ENCODE peak calls at places on chromosomes 3 and 15, in six cellular contexts. One of them, this sample, is unnamed.

GRCh38 chr15:79743032-79743431 is 153.8 kb downstream of the MTHFS start:
- DNase-seq in stimulated activated CD4-positive, alpha-beta T cell treated with anti-CD3 and anti-CD28 coated beads, TNF-alpha, amount 100 ng/mL, for 48 hours: no peak
- DNase-seq in activated T-cell treated with anti-CD3 and anti-CD28 coated beads for 1 hour: no peak
- DNase-seq in NCI-H774: no peak
- DNase-seq in amniotic epithelial cell: no peak
- DNase-seq in DND-41: no peak
- DNase-seq in this sample: no peak

GRCh38 chr15:34436956-34437442 is 609 bp downstream of the GOLGA8A start:
- DNase-seq in stimulated activated CD4-positive, alpha-beta T cell treated with anti-CD3 and anti-CD28 coated beads, TNF-alpha, amount 100 ng/mL, for 48 hours: peak; percentile 31
- DNase-seq in activated T-cell treated with anti-CD3 and anti-CD28 coated beads for 1 hour: peak; percentile 38
- DNase-seq in NCI-H774: no peak
- DNase-seq in amniotic epithelial cell: peak; percentile 12
- DNase-seq in DND-41: no peak
- DNase-seq in this sample: peak; percentile 52

GRCh38 chr3:129549805-129550204 is 6.8 kb downstream of the H1-8 start:
- DNase-seq in stimulated activated CD4-positive, alpha-beta T cell treated with anti-CD3 and anti-CD28 coated beads, TNF-alpha, amount 100 ng/mL, for 48 hours: no peak
- DNase-seq in activated T-cell treated with anti-CD3 and anti-CD28 coated beads for 1 hour: no peak
- DNase-seq in NCI-H774: no peak
- DNase-seq in amniotic epithelial cell: no peak
- DNase-seq in DND-41: no peak
- DNase-seq in this sample: no peak

GRCh38 chr3:49013738-49014660 is 4.4 kb downstream of the DALRD3 start:
- DNase-seq in stimulated activated CD4-positive, alpha-beta T cell treated with anti-CD3 and anti-CD28 coated beads, TNF-alpha, amount 100 ng/mL, for 48 hours: no peak
- DNase-seq in activated T-cell treated with anti-CD3 and anti-CD28 coated beads for 1 hour: peak; percentile 40
- DNase-seq in NCI-H774: no peak
- DNase-seq in amniotic epithelial cell: peak; percentile 36
- DNase-seq in DND-41: no peak
- DNase-seq in this sample: peak; percentile 55

GRCh38 chr15:99928429-99928981 is 195.3 kb upstream of the LYSMD4 start:
- DNase-seq in stimulated activated CD4-positive, alpha-beta T cell treated with anti-CD3 and anti-CD28 coated beads, TNF-alpha, amount 100 ng/mL, for 48 hours: peak; percentile 77
- DNase-seq in activated T-cell treated with anti-CD3 and anti-CD28 coated beads for 1 hour: peak; percentile 87
- DNase-seq in NCI-H774: peak; percentile 57
- DNase-seq in amniotic epithelial cell: peak; percentile 60
- DNase-seq in DND-41: no peak
- DNase-seq in this sample: peak; percentile 37

GRCh38 chr3:54120657-54121403 is 1.5 kb upstream of the CACNA2D3 start:
- DNase-seq in stimulated activated CD4-positive, alpha-beta T cell treated with anti-CD3 and anti-CD28 coated beads, TNF-alpha, amount 100 ng/mL, for 48 hours: no peak
- DNase-seq in activated T-cell treated with anti-CD3 and anti-CD28 coated beads for 1 hour: no peak
- DNase-seq in NCI-H774: no peak
- DNase-seq in amniotic epithelial cell: no peak
- DNase-seq in DND-41: no peak
- DNase-seq in this sample: peak; percentile 52

GRCh38 chr3:195123196-195123805 is 147.7 kb downstream of the XXYLT1 start:
- DNase-seq in stimulated activated CD4-positive, alpha-beta T cell treated with anti-CD3 and anti-CD28 coated beads, TNF-alpha, amount 100 ng/mL, for 48 hours: no peak
- DNase-seq in activated T-cell treated with anti-CD3 and anti-CD28 coated beads for 1 hour: no peak
- DNase-seq in NCI-H774: no peak
- DNase-seq in amniotic epithelial cell: peak; percentile 81
- DNase-seq in DND-41: no peak
- DNase-seq in this sample: no peak

GRCh38 chr3:127803619-127804018 is 18.7 kb downstream of the MGLL start:
- DNase-seq in stimulated activated CD4-positive, alpha-beta T cell treated with anti-CD3 and anti-CD28 coated beads, TNF-alpha, amount 100 ng/mL, for 48 hours: no peak
- DNase-seq in activated T-cell treated with anti-CD3 and anti-CD28 coated beads for 1 hour: no peak
- DNase-seq in NCI-H774: no peak
- DNase-seq in amniotic epithelial cell: peak; percentile 65
- DNase-seq in DND-41: no peak
- DNase-seq in this sample: no peak

GRCh38 chr15:66961407-66961884 is 104.0 kb upstream of the SMAD3 start:
- DNase-seq in stimulated activated CD4-positive, alpha-beta T cell treated with anti-CD3 and anti-CD28 coated beads, TNF-alpha, amount 100 ng/mL, for 48 hours: no peak
- DNase-seq in activated T-cell treated with anti-CD3 and anti-CD28 coated beads for 1 hour: no peak
- DNase-seq in NCI-H774: no peak
- DNase-seq in amniotic epithelial cell: peak; percentile 42
- DNase-seq in DND-41: no peak
- DNase-seq in this sample: no peak

GRCh38 chr15:38354321-38354929 is 99.5 kb upstream of the FAM98B start:
- DNase-seq in stimulated activated CD4-positive, alpha-beta T cell treated with anti-CD3 and anti-CD28 coated beads, TNF-alpha, amount 100 ng/mL, for 48 hours: peak; percentile 23
- DNase-seq in activated T-cell treated with anti-CD3 and anti-CD28 coated beads for 1 hour: peak; percentile 30
- DNase-seq in NCI-H774: peak; percentile 39
- DNase-seq in amniotic epithelial cell: peak; percentile 67
- DNase-seq in DND-41: peak; percentile 40
- DNase-seq in this sample: no peak

GRCh38 chr15:59595434-59595915 is 16.1 kb upstream of the GCNT3 start:
- DNase-seq in stimulated activated CD4-positive, alpha-beta T cell treated with anti-CD3 and anti-CD28 coated beads, TNF-alpha, amount 100 ng/mL, for 48 hours: no peak
- DNase-seq in activated T-cell treated with anti-CD3 and anti-CD28 coated beads for 1 hour: no peak
- DNase-seq in NCI-H774: no peak
- DNase-seq in amniotic epithelial cell: no peak
- DNase-seq in DND-41: no peak
- DNase-seq in this sample: no peak